ENCODE peak calls at places on chromosomes 1 and 21, in seven cellular contexts. One of them, this sample, is unnamed.

GRCh38 chr1:23577056-23577985 is 18.0 kb upstream of the ID3 start:
- DNase-seq in AG09319: no peak
- DNase-seq in nephron progenitor cell: no peak
- DNase-seq in psoas muscle: no peak
- DNase-seq in NCI-H524: no peak
- DNase-seq in endothelial cell: no peak
- DNase-seq in NCI-H774: no peak
- DNase-seq in this sample: no peak

GRCh38 chr1:21813542-21813941 is 1.5 kb downstream of the LDLRAD2 start:
- DNase-seq in AG09319: no peak
- DNase-seq in NCI-H524: no peak
- DNase-seq in nephron progenitor cell: no peak
- DNase-seq in NCI-H774: no peak
- DNase-seq in endothelial cell: no peak
- DNase-seq in psoas muscle: no peak
- DNase-seq in this sample: no peak

GRCh38 chr21:32826317-32827167 is 55.0 kb upstream of the PAXBP1 start:
- DNase-seq in AG09319: no peak
- DNase-seq in NCI-H774: no peak
- DNase-seq in psoas muscle: no peak
- DNase-seq in nephron progenitor cell: peak
- DNase-seq in NCI-H524: peak
- DNase-seq in endothelial cell: peak
- DNase-seq in this sample: no peak

GRCh38 chr1:26459148-26459547 is 13.1 kb upstream of the HMGN2 start:
- DNase-seq in NCI-H774: no peak
- DNase-seq in NCI-H524: no peak
- DNase-seq in psoas muscle: no peak
- DNase-seq in nephron progenitor cell: no peak
- DNase-seq in endothelial cell: no peak
- DNase-seq in AG09319: no peak
- DNase-seq in this sample: no peak

GRCh38 chr1:165904948-165905347 is 77.5 kb downstream of the UCK2 start:
- DNase-seq in endothelial cell: no peak
- DNase-seq in nephron progenitor cell: no peak
- DNase-seq in NCI-H774: no peak
- DNase-seq in NCI-H524: no peak
- DNase-seq in psoas muscle: no peak
- DNase-seq in AG09319: no peak
- DNase-seq in this sample: no peak

GRCh38 chr1:171142451-171143121 is 42.5 kb upstream of the FMO2 start:
- DNase-seq in AG09319: peak
- DNase-seq in NCI-H524: no peak
- DNase-seq in nephron progenitor cell: no peak
- DNase-seq in endothelial cell: no peak
- DNase-seq in NCI-H774: peak
- DNase-seq in psoas muscle: no peak
- DNase-seq in this sample: no peak

GRCh38 chr1:180623579-180624347 is 8.1 kb upstream of the XPR1 start:
- DNase-seq in NCI-H524: no peak
- DNase-seq in AG09319: no peak
- DNase-seq in NCI-H774: no peak
- DNase-seq in psoas muscle: no peak
- DNase-seq in endothelial cell: peak
- DNase-seq in nephron progenitor cell: no peak
- DNase-seq in this sample: no peak

GRCh38 chr1:162753001-162753658 is 37.4 kb upstream of the HSD17B7 start:
- DNase-seq in nephron progenitor cell: no peak
- DNase-seq in NCI-H774: no peak
- DNase-seq in endothelial cell: no peak
- DNase-seq in AG09319: no peak
- DNase-seq in psoas muscle: no peak
- DNase-seq in NCI-H524: no peak
- DNase-seq in this sample: no peak

GRCh38 chr1:221159608-221160007 is 280.4 kb downstream of the HLX start:
- DNase-seq in nephron progenitor cell: no peak
- DNase-seq in AG09319: no peak
- DNase-seq in NCI-H774: no peak
- DNase-seq in NCI-H524: no peak
- DNase-seq in psoas muscle: no peak
- DNase-seq in endothelial cell: no peak
- DNase-seq in this sample: no peak

GRCh38 chr1:51535006-51535592 is 16.0 kb upstream of the EPS15 start:
- DNase-seq in endothelial cell: peak
- DNase-seq in nephron progenitor cell: peak
- DNase-seq in psoas muscle: no peak
- DNase-seq in NCI-H774: no peak
- DNase-seq in AG09319: peak
- DNase-seq in NCI-H524: no peak
- DNase-seq in this sample: peak

GRCh38 chr1:234662148-234662547 is 52.2 kb upstream of the IRF2BP2 start:
- DNase-seq in endothelial cell: no peak
- DNase-seq in NCI-H524: no peak
- DNase-seq in nephron progenitor cell: no peak
- DNase-seq in NCI-H774: no peak
- DNase-seq in psoas muscle: no peak
- DNase-seq in AG09319: no peak
- DNase-seq in this sample: no peak

GRCh38 chr1:228944991-228945390 is 209.7 kb downstream of the RHOU start:
- DNase-seq in NCI-H524: no peak
- DNase-seq in endothelial cell: no peak
- DNase-seq in AG09319: no peak
- DNase-seq in NCI-H774: no peak
- DNase-seq in psoas muscle: no peak
- DNase-seq in nephron progenitor cell: no peak
- DNase-seq in this sample: no peak

GRCh38 chr21:33241846-33242245 is 12.1 kb downstream of the IFNAR2 start:
- DNase-seq in AG09319: no peak
- DNase-seq in NCI-H524: no peak
- DNase-seq in psoas muscle: no peak
- DNase-seq in nephron progenitor cell: no peak
- DNase-seq in endothelial cell: no peak
- DNase-seq in NCI-H774: no peak
- DNase-seq in this sample: no peak

GRCh38 chr1:11273595-11274234 is 717 bp downstream of the UBIAD1 start:
- DNase-seq in nephron progenitor cell: no peak
- DNase-seq in psoas muscle: no peak
- DNase-seq in NCI-H524: no peak
- DNase-seq in NCI-H774: no peak
- DNase-seq in endothelial cell: no peak
- DNase-seq in AG09319: no peak
- DNase-seq in this sample: no peak

GRCh38 chr1:56446531-56447098 is 132.7 kb downstream of the PLPP3 start:
- DNase-seq in psoas muscle: peak
- DNase-seq in nephron progenitor cell: no peak
- DNase-seq in NCI-H774: no peak
- DNase-seq in endothelial cell: no peak
- DNase-seq in NCI-H524: no peak
- DNase-seq in AG09319: no peak
- DNase-seq in this sample: no peak

GRCh38 chr21:41610042-41610839 is 102.3 kb upstream of the TMPRSS2 start:
- DNase-seq in endothelial cell: peak
- DNase-seq in NCI-H774: no peak
- DNase-seq in psoas muscle: no peak
- DNase-seq in nephron progenitor cell: peak
- DNase-seq in NCI-H524: peak
- DNase-seq in AG09319: no peak
- DNase-seq in this sample: no peak

This sample was measured in central memory CD8-positive, alpha-beta T cell.